ENCODE peak calls at places on chromosomes 6 and 20, in five cellular contexts. One of them, this sample, is unnamed.

GRCh38 chr20:1955289-1955688 is 38.6 kb downstream of the PDYN start:
- DNase-seq in ovary: no peak
- DNase-seq in HCT116: no peak
- DNase-seq in NCI-H2227 treated with DMSO at 0.1 percent for 48 hours: no peak
- DNase-seq in endothelial cell: no peak
- DNase-seq in this sample: no peak

GRCh38 chr6:140388815-140389214 is 1014.4 kb upstream of the CITED2 start:
- DNase-seq in ovary: no peak
- DNase-seq in HCT116: no peak
- DNase-seq in NCI-H2227 treated with DMSO at 0.1 percent for 48 hours: no peak
- DNase-seq in endothelial cell: no peak
- DNase-seq in this sample: no peak

GRCh38 chr6:73481969-73482368 is 20.4 kb downstream of the MTO1 start:
- DNase-seq in ovary: no peak
- DNase-seq in HCT116: no peak
- DNase-seq in NCI-H2227 treated with DMSO at 0.1 percent for 48 hours: no peak
- DNase-seq in endothelial cell: no peak
- DNase-seq in this sample: no peak

GRCh38 chr6:52109073-52109635 is 21.7 kb upstream of the PKHD1 start:
- DNase-seq in ovary: no peak
- DNase-seq in HCT116: no peak
- DNase-seq in NCI-H2227 treated with DMSO at 0.1 percent for 48 hours: no peak
- DNase-seq in endothelial cell: no peak
- DNase-seq in this sample: no peak

GRCh38 chr6:366972-367794 is 24.4 kb upstream of the IRF4 start:
- DNase-seq in ovary: no peak
- DNase-seq in HCT116: no peak
- DNase-seq in NCI-H2227 treated with DMSO at 0.1 percent for 48 hours: no peak
- DNase-seq in endothelial cell: no peak
- DNase-seq in this sample: no peak

GRCh38 chr6:152771061-152771687 is 20.6 kb downstream of the VIP start:
- DNase-seq in ovary: no peak
- DNase-seq in HCT116: no peak
- DNase-seq in NCI-H2227 treated with DMSO at 0.1 percent for 48 hours: no peak
- DNase-seq in endothelial cell: no peak
- DNase-seq in this sample: no peak

GRCh38 chr6:25596928-25597818 is 54.8 kb upstream of the SCGN start:
- DNase-seq in ovary: no peak
- DNase-seq in HCT116: no peak
- DNase-seq in NCI-H2227 treated with DMSO at 0.1 percent for 48 hours: no peak
- DNase-seq in endothelial cell: no peak
- DNase-seq in this sample: no peak

GRCh38 chr6:1390805-1391511 is 1.6 kb downstream of the FOXF2 start:
- DNase-seq in ovary: no peak
- DNase-seq in HCT116: no peak
- DNase-seq in NCI-H2227 treated with DMSO at 0.1 percent for 48 hours: no peak
- DNase-seq in endothelial cell: peak; percentile 26
- DNase-seq in this sample: no peak

GRCh38 chr6:42451146-42451594 is 556 bp downstream of the TRERF1 start:
- DNase-seq in ovary: peak; percentile 17
- DNase-seq in HCT116: no peak
- DNase-seq in NCI-H2227 treated with DMSO at 0.1 percent for 48 hours: peak; percentile 56
- DNase-seq in endothelial cell: no peak
- DNase-seq in this sample: no peak

GRCh38 chr20:17699931-17700351 is at the start of gene BANF2:
- DNase-seq in ovary: no peak
- DNase-seq in HCT116: no peak
- DNase-seq in NCI-H2227 treated with DMSO at 0.1 percent for 48 hours: no peak
- DNase-seq in endothelial cell: no peak
- DNase-seq in this sample: no peak

GRCh38 chr6:123189805-123190204 is 193.8 kb downstream of the CLVS2 start:
- DNase-seq in ovary: no peak
- DNase-seq in HCT116: no peak
- DNase-seq in NCI-H2227 treated with DMSO at 0.1 percent for 48 hours: no peak
- DNase-seq in endothelial cell: no peak
- DNase-seq in this sample: no peak

GRCh38 chr6:101070044-101070608 is 189.0 kb upstream of the ASCC3 start:
- DNase-seq in ovary: no peak
- DNase-seq in HCT116: no peak
- DNase-seq in NCI-H2227 treated with DMSO at 0.1 percent for 48 hours: no peak
- DNase-seq in endothelial cell: no peak
- DNase-seq in this sample: no peak

GRCh38 chr6:116386581-116387299 is 16.0 kb downstream of the DSE start:
- DNase-seq in ovary: no peak
- DNase-seq in HCT116: peak; percentile 49
- DNase-seq in NCI-H2227 treated with DMSO at 0.1 percent for 48 hours: no peak
- DNase-seq in endothelial cell: no peak
- DNase-seq in this sample: no peak

GRCh38 chr6:10425177-10425972 is 10.5 kb upstream of the TFAP2A start:
- DNase-seq in ovary: no peak
- DNase-seq in HCT116: no peak
- DNase-seq in NCI-H2227 treated with DMSO at 0.1 percent for 48 hours: no peak
- DNase-seq in endothelial cell: no peak
- DNase-seq in this sample: no peak

GRCh38 chr6:27547157-27548075 is 74.5 kb upstream of the ZNF184 start:
- DNase-seq in ovary: no peak
- DNase-seq in HCT116: peak; percentile 74
- DNase-seq in NCI-H2227 treated with DMSO at 0.1 percent for 48 hours: peak; percentile 19
- DNase-seq in endothelial cell: peak; percentile 64
- DNase-seq in this sample: no peak

GRCh38 chr6:50128420-50129005 is 78.8 kb upstream of the DEFB112 start:
- DNase-seq in ovary: no peak
- DNase-seq in HCT116: no peak
- DNase-seq in NCI-H2227 treated with DMSO at 0.1 percent for 48 hours: no peak
- DNase-seq in endothelial cell: no peak
- DNase-seq in this sample: no peak

GRCh38 chr20:11810316-11811130 is 107.2 kb upstream of the BTBD3 start:
- DNase-seq in ovary: no peak
- DNase-seq in HCT116: no peak
- DNase-seq in NCI-H2227 treated with DMSO at 0.1 percent for 48 hours: peak; percentile 50
- DNase-seq in endothelial cell: no peak
- DNase-seq in this sample: no peak

GRCh38 chr6:170404036-170404435 is 97.5 kb downstream of the FAM120B start:
- DNase-seq in ovary: no peak
- DNase-seq in HCT116: no peak
- DNase-seq in NCI-H2227 treated with DMSO at 0.1 percent for 48 hours: no peak
- DNase-seq in endothelial cell: no peak
- DNase-seq in this sample: no peak

GRCh38 chr20:50138479-50139393 is 14.8 kb downstream of the PEDS1 start:
- DNase-seq in ovary: no peak
- DNase-seq in HCT116: no peak
- DNase-seq in NCI-H2227 treated with DMSO at 0.1 percent for 48 hours: no peak
- DNase-seq in endothelial cell: no peak
- DNase-seq in this sample: no peak

GRCh38 chr20:41361757-41362747 is 4.6 kb downstream of the EMILIN3 start:
- DNase-seq in ovary: no peak
- DNase-seq in HCT116: no peak
- DNase-seq in NCI-H2227 treated with DMSO at 0.1 percent for 48 hours: no peak
- DNase-seq in endothelial cell: no peak
- DNase-seq in this sample: no peak

GRCh38 chr6:128487055-128487454 is 33.3 kb downstream of the PTPRK start:
- DNase-seq in ovary: no peak
- DNase-seq in HCT116: no peak
- DNase-seq in NCI-H2227 treated with DMSO at 0.1 percent for 48 hours: no peak
- DNase-seq in endothelial cell: no peak
- DNase-seq in this sample: no peak

GRCh38 chr20:43942661-43943285 is 28.1 kb downstream of the TOX2 start:
- DNase-seq in ovary: no peak
- DNase-seq in HCT116: peak; percentile 21
- DNase-seq in NCI-H2227 treated with DMSO at 0.1 percent for 48 hours: no peak
- DNase-seq in endothelial cell: no peak
- DNase-seq in this sample: no peak

GRCh38 chr6:134183844-134184243 is 131.4 kb upstream of the SLC2A12 start:
- DNase-seq in ovary: no peak
- DNase-seq in HCT116: no peak
- DNase-seq in NCI-H2227 treated with DMSO at 0.1 percent for 48 hours: no peak
- DNase-seq in endothelial cell: no peak
- DNase-seq in this sample: no peak

GRCh38 chr6:32944265-32944664 is 3.4 kb upstream of the HLA-DMB start:
- DNase-seq in ovary: no peak
- DNase-seq in HCT116: no peak
- DNase-seq in NCI-H2227 treated with DMSO at 0.1 percent for 48 hours: no peak
- DNase-seq in endothelial cell: no peak
- DNase-seq in this sample: no peak

GRCh38 chr6:109482913-109483743 is at the start of gene ZBTB24:
- DNase-seq in ovary: peak; percentile 85
- DNase-seq in HCT116: peak; percentile 69
- DNase-seq in NCI-H2227 treated with DMSO at 0.1 percent for 48 hours: peak; percentile 58
- DNase-seq in endothelial cell: peak; percentile 86
- DNase-seq in this sample: peak; percentile 19

GRCh38 chr6:79070206-79070825 is 7.7 kb downstream of the PHIP start:
- DNase-seq in ovary: no peak
- DNase-seq in HCT116: no peak
- DNase-seq in NCI-H2227 treated with DMSO at 0.1 percent for 48 hours: no peak
- DNase-seq in endothelial cell: no peak
- DNase-seq in this sample: no peak

GRCh38 chr20:44719841-44720240 is 4.7 kb downstream of the CCN5 start:
- DNase-seq in ovary: peak; percentile 32
- DNase-seq in HCT116: no peak
- DNase-seq in NCI-H2227 treated with DMSO at 0.1 percent for 48 hours: no peak
- DNase-seq in endothelial cell: no peak
- DNase-seq in this sample: no peak

GRCh38 chr6:753486-753885 is 60.5 kb upstream of the EXOC2 start:
- DNase-seq in ovary: no peak
- DNase-seq in HCT116: no peak
- DNase-seq in NCI-H2227 treated with DMSO at 0.1 percent for 48 hours: no peak
- DNase-seq in endothelial cell: no peak
- DNase-seq in this sample: no peak

GRCh38 chr6:89843070-89843469 is 13.4 kb downstream of the CASP8AP2 start:
- DNase-seq in ovary: no peak
- DNase-seq in HCT116: no peak
- DNase-seq in NCI-H2227 treated with DMSO at 0.1 percent for 48 hours: no peak
- DNase-seq in endothelial cell: no peak
- DNase-seq in this sample: no peak

GRCh38 chr6:47203266-47203967 is 106.3 kb downstream of the TNFRSF21 start:
- DNase-seq in ovary: no peak
- DNase-seq in HCT116: no peak
- DNase-seq in NCI-H2227 treated with DMSO at 0.1 percent for 48 hours: no peak
- DNase-seq in endothelial cell: no peak
- DNase-seq in this sample: no peak

GRCh38 chr20:9837634-9838033 is 1.2 kb downstream of the PAK5 start:
- DNase-seq in ovary: no peak
- DNase-seq in HCT116: no peak
- DNase-seq in NCI-H2227 treated with DMSO at 0.1 percent for 48 hours: peak; percentile 14
- DNase-seq in endothelial cell: no peak
- DNase-seq in this sample: no peak

This sample was measured in cortex of kidney.